ENCODE peak calls at places on chromosomes 3 and 15, in four cellular contexts. K is IMR-90, U is neuronal stem cell, A is H9. M is an unnamed sample.

GRCh38 chr3:54827056-54827687 is 100.7 kb downstream of the LRTM1 start:
- DNase-seq in A (no peak), K (no peak), U (no peak), M (no peak)

GRCh38 chr3:69420781-69421520 is 35.1 kb upstream of the FRMD4B start:
- DNase-seq in K (no peak), A (no peak), U (no peak), M (no peak)

GRCh38 chr15:95604634-95605036 is 725.9 kb upstream of the NR2F2 start:
- DNase-seq in K (peak; percentile 94), U (no peak), A (no peak), M (no peak)

GRCh38 chr3:119571688-119572087 is 7.6 kb upstream of the ADPRH start:
- DNase-seq in K (no peak), U (no peak), A (no peak), M (no peak)

GRCh38 chr3:126128504-126129407 is 44.8 kb upstream of the SLC41A3 start:
- DNase-seq in U (no peak), K (no peak), A (peak; percentile 19), M (no peak)

GRCh38 chr3:184299488-184300376 is 691 bp downstream of the PSMD2 start:
- DNase-seq in A (no peak), U (no peak), K (peak; percentile 73), M (peak; percentile 38)

GRCh38 chr3:134132961-134133360 is 103.2 kb upstream of the SLCO2A1 start:
- DNase-seq in A (no peak), K (peak; percentile 35), U (no peak), M (no peak)

GRCh38 chr3:29293371-29293770 is 12.5 kb downstream of the RBMS3 start:
- DNase-seq in U (no peak), A (no peak), K (peak; percentile 22), M (no peak)

GRCh38 chr15:52163321-52164190 is 27.6 kb downstream of the GNB5 start:
- DNase-seq in K (no peak), A (peak; percentile 71), U (no peak), M (peak; percentile 69)

GRCh38 chr15:60605879-60606304 is 127.0 kb upstream of the ICE2 start:
- DNase-seq in A (no peak), U (no peak), K (peak; percentile 81), M (peak; percentile 92)

GRCh38 chr3:51949121-51949520 is 6.1 kb upstream of the GPR62 start:
- DNase-seq in K (no peak), U (no peak), A (no peak), M (no peak)

GRCh38 chr3:102536479-102536878 is 101.7 kb downstream of the ZPLD1 start:
- DNase-seq in U (peak; percentile 5), A (no peak), K (peak; percentile 33), M (peak; percentile 42)

GRCh38 chr3:11632966-11633365 is 10.7 kb downstream of the VGLL4 start:
- DNase-seq in U (no peak), A (no peak), K (no peak), M (no peak)

DNA sequence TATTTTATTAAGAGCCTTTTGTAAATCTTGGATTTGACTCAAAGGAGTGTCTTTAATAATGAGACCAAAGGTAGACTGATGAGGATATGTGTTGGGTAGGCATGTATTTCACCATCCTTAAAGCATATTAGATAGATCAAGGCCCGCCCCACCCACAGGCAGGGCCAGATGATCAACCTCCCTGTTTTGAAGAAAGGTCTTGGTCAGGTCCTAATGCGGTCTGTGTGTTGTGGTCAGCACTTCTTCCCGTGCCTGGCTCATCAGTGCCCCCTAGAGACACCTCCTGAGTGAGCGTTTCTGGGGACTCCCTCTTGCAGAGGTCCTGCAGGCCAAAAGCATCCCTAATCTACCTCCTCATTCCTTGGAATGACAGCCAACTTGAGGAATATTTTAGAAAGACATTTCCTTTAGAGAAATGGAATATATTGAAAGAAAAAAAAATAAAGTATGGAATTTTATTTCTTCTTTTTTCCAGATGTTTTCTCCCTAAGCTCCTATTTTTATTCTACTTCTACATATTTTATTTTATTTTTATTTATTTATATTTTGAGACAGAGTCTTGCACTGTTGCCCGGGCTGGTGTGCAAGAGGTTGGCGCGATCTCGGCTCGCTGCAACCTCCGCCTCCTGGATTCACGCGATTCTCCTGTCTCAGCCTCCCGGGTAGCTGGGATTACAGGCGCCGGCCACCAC is 6.0 kb downstream of the TM4SF4 start:
- DNase-seq in U (peak; percentile 63), K (peak; percentile 91), A (peak; percentile 91), M (peak; percentile 93)
- H3K9ac ChIP-seq in U (no peak overlapping the region), K (no peak overlapping the region), A (no peak overlapping the region), M (no peak overlapping the region)

GRCh38 chr3:2097641-2098191 is 950 bp upstream of the CNTN4 start:
- DNase-seq in A (peak; percentile 29), K (no peak), U (no peak), M (no peak)

GRCh38 chr3:2099028-2099671 is 484 bp downstream of the CNTN4 start:
- DNase-seq in U (peak; percentile 58), A (peak; percentile 53), K (no peak), M (peak; percentile 88)

GRCh38 chr3:2096196-2096595 is 2.5 kb upstream of the CNTN4 start:
- DNase-seq in A (no peak), U (no peak), K (no peak), M (no peak)

GRCh38 chr3:2099779-2100191 is 1.1 kb downstream of the CNTN4 start:
- DNase-seq in U (no peak), K (no peak), A (peak; percentile 57), M (peak; percentile 60)

DNA sequence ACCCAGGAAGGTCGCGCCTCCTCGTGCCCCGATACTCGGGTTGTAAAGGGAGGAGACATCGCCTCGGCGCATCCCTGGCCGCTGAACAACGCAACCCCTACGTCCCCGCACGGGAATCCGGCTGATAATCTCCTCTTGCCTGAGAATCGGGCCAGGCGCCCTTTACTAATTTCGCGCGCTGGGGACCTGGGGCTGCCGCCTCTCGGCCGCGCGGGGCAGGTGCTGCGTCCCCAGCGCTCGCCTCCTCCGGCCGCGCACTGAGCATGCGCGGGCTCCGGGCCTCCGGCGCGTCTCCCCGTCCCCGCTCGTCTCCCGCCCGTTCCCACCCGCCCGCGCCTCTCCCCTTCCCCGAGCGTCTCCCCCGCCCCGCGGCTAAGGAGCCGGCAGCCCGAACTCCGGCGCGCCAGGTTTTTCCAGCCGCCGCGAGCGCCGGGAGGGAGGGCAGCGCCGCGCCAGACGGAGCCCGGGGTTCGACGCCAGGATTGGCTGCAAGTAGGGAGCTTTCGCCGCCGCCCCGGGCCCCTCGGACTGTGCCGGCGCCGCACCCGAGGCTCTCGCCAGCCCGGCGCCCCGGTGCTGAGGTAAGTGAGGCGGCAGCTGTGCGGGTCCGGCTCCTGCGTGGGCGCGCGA is at the start of gene CNTN4:
- DNase-seq in K (no peak), U (peak; percentile 94), A (peak; percentile 90), M (peak; percentile 93)
- H2BK120ac ChIP-seq in K (no peak within 1 kb of the TSS), U (peak within 1 kb of the TSS; percentile 93), A (no peak within 1 kb of the TSS), M (no peak within 1 kb of the TSS)

DNA sequence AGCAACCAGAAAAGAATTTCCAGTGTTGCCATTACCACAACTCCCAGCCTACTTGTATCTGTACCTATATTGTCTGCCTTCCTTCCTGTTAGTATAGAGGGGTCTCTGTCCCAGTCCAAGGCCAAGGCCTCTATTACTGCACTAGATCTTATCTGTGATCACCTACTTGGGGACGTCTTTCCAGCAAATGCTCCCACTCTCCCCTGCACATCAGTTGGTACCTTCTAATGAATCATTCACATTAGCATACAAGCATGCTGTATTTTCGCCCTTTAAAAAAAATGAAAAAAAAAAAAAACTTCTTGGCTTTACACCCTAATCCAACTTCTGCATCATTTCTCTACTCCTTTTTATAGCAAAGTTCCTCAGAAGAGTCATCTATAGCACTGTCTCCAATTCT is 4.8 kb upstream of the AVEN start:
- DNase-seq in U (no peak), K (no peak), A (no peak), M (no peak)
- H3K4me2 ChIP-seq in U (no peak overlapping the region), K (no peak overlapping the region), A (no peak overlapping the region), M (no peak overlapping the region)

DNA sequence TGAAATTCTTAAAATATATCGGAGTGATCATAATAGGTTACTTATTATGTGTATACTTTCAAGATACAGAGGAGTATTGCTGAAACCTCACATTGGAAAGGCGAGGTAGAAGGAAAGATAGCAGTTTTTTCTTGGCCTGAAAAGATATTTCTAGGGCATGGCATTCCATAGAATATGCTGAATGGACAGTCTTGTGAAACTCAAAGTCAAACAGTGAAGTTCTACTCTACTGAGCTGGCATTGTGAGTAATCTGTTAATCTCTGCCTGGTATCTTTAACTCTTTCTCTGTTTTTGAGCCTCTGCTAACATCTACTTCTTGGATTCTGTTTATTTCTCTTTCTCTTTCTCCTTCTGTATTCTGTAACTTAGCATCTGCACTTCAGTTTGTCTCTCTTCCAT is 176.3 kb upstream of the ZBTB20 start:
- DNase-seq in A (no peak), K (no peak), U (no peak), M (no peak)
- H3K9ac ChIP-seq in A (no peak overlapping the region), K (no peak overlapping the region), U (no peak overlapping the region), M (no peak overlapping the region)

GRCh38 chr3:65945953-65946352 is 92.8 kb downstream of the MAGI1 start:
- DNase-seq in K (no peak), U (no peak), A (no peak), M (no peak)

GRCh38 chr3:65944252-65944651 is 94.5 kb downstream of the MAGI1 start:
- DNase-seq in A (no peak), U (no peak), K (no peak), M (no peak)

GRCh38 chr3:65948833-65949573 is 89.7 kb downstream of the MAGI1 start:
- DNase-seq in U (no peak), A (no peak), K (no peak), M (no peak)

GRCh38 chr3:65946438-65946837 is 92.3 kb downstream of the MAGI1 start:
- DNase-seq in U (no peak), K (peak; percentile 37), A (no peak), M (no peak)

GRCh38 chr3:65945480-65945879 is 93.2 kb downstream of the MAGI1 start:
- DNase-seq in U (no peak), A (no peak), K (peak; percentile 16), M (no peak)
- H2BK120ac ChIP-seq in U (no peak overlapping the region), A (no peak overlapping the region), K (no peak overlapping the region), M (no peak overlapping the region)

GRCh38 chr3:194307849-194308248 is 43.3 kb downstream of the CPN2 start:
- DNase-seq in K (no peak), A (no peak), U (no peak), M (no peak)
- H3K4me2 ChIP-seq in K (no peak overlapping the region), A (no peak overlapping the region), U (no peak overlapping the region), M (no peak overlapping the region)

GRCh38 chr3:38827791-38828190 is 11.8 kb upstream of the SCN10A start:
- DNase-seq in U (no peak), A (no peak), K (no peak), M (no peak)

GRCh38 chr3:38826001-38826400 is 10.0 kb upstream of the SCN10A start:
- DNase-seq in A (no peak), K (no peak), U (no peak), M (no peak)

GRCh38 chr3:38834110-38834509 is 18.1 kb upstream of the SCN10A start:
- DNase-seq in A (peak; percentile 83), K (peak; percentile 81), U (no peak), M (peak; percentile 81)

GRCh38 chr3:38828681-38829080 is 12.7 kb upstream of the SCN10A start:
- DNase-seq in A (no peak), U (no peak), K (no peak), M (no peak)

GRCh38 chr3:38829404-38829803 is 13.4 kb upstream of the SCN10A start:
- DNase-seq in U (no peak), K (peak; percentile 89), A (no peak), M (no peak)
- H3K9ac ChIP-seq in U (no peak overlapping the region), K (peak overlapping the region; percentile 88), A (no peak overlapping the region), M (no peak overlapping the region)

DNA sequence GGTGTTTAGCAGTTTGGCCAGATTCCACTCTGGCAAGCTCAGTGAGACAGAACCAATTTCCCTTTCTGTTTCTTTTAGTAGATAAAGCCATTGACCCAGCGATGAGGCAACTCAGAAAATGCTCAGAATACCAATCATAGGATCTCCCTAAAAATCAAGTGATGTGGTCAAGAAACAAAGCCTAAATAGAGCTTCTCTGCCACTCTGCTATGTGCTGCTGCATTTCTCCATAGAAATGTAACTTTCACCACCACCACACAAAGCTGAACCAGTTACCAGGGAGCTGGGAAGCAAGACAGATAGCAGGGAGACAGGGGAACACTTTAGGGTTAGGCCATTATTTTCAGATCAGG is 109.8 kb downstream of the RPL22L1 start:
- DNase-seq in U (no peak), A (no peak), K (peak; percentile 40), M (no peak)
- H2BK120ac ChIP-seq in U (no peak overlapping the region), A (no peak overlapping the region), K (peak overlapping the region; percentile 88), M (no peak overlapping the region)

M was measured in mesendoderm.